ENCODE peak calls at places on chromosomes 3 and 15, in ten cellular contexts. M is kidney; Y is coronary artery; C is tibial artery; P is naive thymus-derived CD4-positive, alpha-beta T cell; H is Karpas-422; Z is tibial nerve; T is uterus; V is substantia nigra; K is iPS DF 6.9. N is an unnamed sample.
A peak's percentile ranks its signal among the peaks of the same experiment; 100 is the strongest.

GRCh38 chr15:56725386-56725785 is 7.9 kb downstream of the ZNF280D start:
- DNase-seq in M (no peak), Y (no peak), C (no peak), P (no peak), H (peak; percentile 59), Z (no peak), T (no peak), V (no peak), K (no peak), N (no peak)

GRCh38 chr3:101414121-101414520 is 93.7 kb upstream of the IMPG2 start:
- DNase-seq in M (no peak), Y (no peak), C (no peak), P (no peak), H (no peak), Z (no peak), T (no peak), V (no peak), K (no peak), N (no peak)

GRCh38 chr15:51846463-51847230 is 17.2 kb downstream of the TMOD3 start:
- DNase-seq in M (no peak), Y (no peak), C (no peak), P (no peak), H (no peak), Z (no peak), T (no peak), V (no peak), K (no peak), N (no peak)

GRCh38 chr3:197711973-197712707 is 24.6 kb downstream of the RUBCN start:
- DNase-seq in M (peak; percentile 93), Y (peak; percentile 91), C (peak; percentile 91), P (peak; percentile 73), H (peak; percentile 98), Z (peak; percentile 89), T (peak; percentile 87), V (peak; percentile 78), K (peak; percentile 18), N (peak; percentile 48)

GRCh38 chr3:27494784-27495183 is 10.6 kb upstream of the SLC4A7 start:
- DNase-seq in M (no peak), Y (no peak), C (no peak), P (no peak), H (peak; percentile 6), Z (no peak), T (no peak), V (no peak), K (no peak), N (no peak)

GRCh38 chr15:65796610-65797012 is 4.5 kb upstream of the DENND4A start:
- DNase-seq in M (no peak), Y (no peak), C (no peak), P (no peak), H (no peak), Z (no peak), T (no peak), V (no peak), K (no peak), N (no peak)

GRCh38 chr3:39056151-39056550 is 4.3 kb downstream of the WDR48 start:
- DNase-seq in M (no peak), Y (no peak), C (no peak), P (no peak), H (no peak), Z (no peak), T (no peak), V (no peak), K (no peak), N (no peak)

GRCh38 chr15:31934821-31935220 is 95.5 kb upstream of the CHRNA7 start:
- DNase-seq in M (no peak), Y (no peak), C (no peak), P (no peak), H (no peak), Z (no peak), T (no peak), V (no peak), K (no peak), N (no peak)

GRCh38 chr3:128207953-128208352 is 54.7 kb downstream of the EEFSEC start:
- DNase-seq in M (no peak), Y (no peak), C (no peak), P (no peak), H (no peak), Z (no peak), T (no peak), V (no peak), K (no peak), N (no peak)

GRCh38 chr3:128198313-128198712 is 45.0 kb downstream of the EEFSEC start:
- DNase-seq in M (no peak), Y (no peak), C (peak; percentile 33), P (no peak), H (no peak), Z (no peak), T (no peak), V (no peak), K (no peak), N (no peak)

GRCh38 chr3:128201158-128201755 is 48.0 kb downstream of the EEFSEC start:
- DNase-seq in M (no peak), Y (no peak), C (no peak), P (no peak), H (no peak), Z (no peak), T (no peak), V (no peak), K (no peak), N (no peak)

GRCh38 chr3:128205616-128206015 is 52.3 kb downstream of the EEFSEC start:
- DNase-seq in M (no peak), Y (no peak), C (no peak), P (no peak), H (no peak), Z (no peak), T (no peak), V (no peak), K (no peak), N (no peak)

DNA sequence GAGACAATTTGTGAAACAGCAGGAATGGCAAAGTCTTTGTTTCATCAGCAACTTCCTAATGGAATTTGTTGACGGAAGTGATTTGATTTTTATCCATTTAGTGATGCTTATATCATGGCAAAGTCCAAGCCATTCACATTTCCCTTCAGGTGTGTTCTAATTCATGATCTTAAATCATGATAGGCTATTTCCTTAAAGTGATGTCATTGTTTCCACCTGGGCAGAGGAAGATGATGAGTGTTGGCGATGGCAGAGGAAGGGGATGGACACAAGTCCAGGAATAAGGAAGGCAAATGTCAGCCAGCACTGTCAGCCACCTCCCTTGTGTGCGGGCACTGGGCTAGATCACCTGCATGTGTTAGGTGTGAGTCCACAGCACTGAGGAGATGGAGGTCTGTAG is 49.9 kb downstream of the EEFSEC start:
- DNase-seq in M (no peak), Y (no peak), C (no peak), P (no peak), H (no peak), Z (no peak), T (no peak), V (no peak), K (no peak), N (no peak)
- H3K27ac ChIP-seq in M (no peak overlapping the region), Y (no peak overlapping the region), C (no peak overlapping the region), P (no peak overlapping the region), H (no peak overlapping the region), Z (no peak overlapping the region), T (no peak overlapping the region), V (no peak overlapping the region), K (no peak overlapping the region), N (no peak overlapping the region)

GRCh38 chr15:39621961-39622360 is 41.1 kb downstream of the THBS1 start:
- DNase-seq in M (no peak), Y (no peak), C (no peak), P (no peak), H (no peak), Z (no peak), T (no peak), V (no peak), K (no peak), N (no peak)

GRCh38 chr15:39624806-39625205 is 43.9 kb downstream of the THBS1 start:
- DNase-seq in M (peak; percentile 70), Y (no peak), C (peak; percentile 82), P (peak; percentile 63), H (no peak), Z (peak; percentile 46), T (peak; percentile 27), V (no peak), K (no peak), N (no peak)

GRCh38 chr15:39622660-39623549 is 42.0 kb downstream of the THBS1 start:
- DNase-seq in M (no peak), Y (no peak), C (no peak), P (no peak), H (no peak), Z (no peak), T (no peak), V (no peak), K (no peak), N (no peak)

GRCh38 chr15:39625451-39625850 is 44.6 kb downstream of the THBS1 start:
- DNase-seq in M (no peak), Y (no peak), C (no peak), P (no peak), H (no peak), Z (no peak), T (no peak), V (no peak), K (no peak), N (no peak)

DNA sequence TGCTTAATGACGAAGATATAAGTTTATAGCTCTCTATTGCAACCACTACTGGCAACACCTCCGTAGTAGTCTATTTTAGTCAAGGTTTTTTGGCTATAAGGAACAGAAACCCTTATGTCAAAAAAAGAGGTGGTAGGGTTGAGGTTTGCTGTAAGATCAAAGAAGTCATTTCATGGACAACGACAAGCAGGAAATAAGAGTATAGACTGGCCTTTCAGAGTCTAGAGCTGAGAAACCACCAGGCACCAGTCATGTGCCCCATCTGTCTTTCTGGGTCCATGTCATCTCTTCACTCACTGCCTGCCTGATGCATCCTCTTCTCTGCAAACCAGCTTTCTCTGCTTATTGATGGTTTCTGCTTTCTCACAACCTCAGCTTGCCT is 42.7 kb downstream of the THBS1 start:
- DNase-seq in M (no peak), Y (no peak), C (no peak), P (peak; percentile 39), H (no peak), Z (no peak), T (no peak), V (no peak), K (no peak), N (no peak)
- H3K27ac ChIP-seq in M (no peak overlapping the region), Y (no peak overlapping the region), C (no peak overlapping the region), P (no peak overlapping the region), H (no peak overlapping the region), Z (no peak overlapping the region), T (peak overlapping the region; percentile 76), V (no peak overlapping the region), K (no peak overlapping the region), N (no peak overlapping the region)

GRCh38 chr3:124881976-124882697 is 5.0 kb downstream of the ITGB5 start:
- DNase-seq in M (no peak), Y (no peak), C (no peak), P (no peak), H (no peak), Z (no peak), T (no peak), V (no peak), K (no peak), N (no peak)

GRCh38 chr3:124878561-124879394 is 8.4 kb downstream of the ITGB5 start:
- DNase-seq in M (no peak), Y (peak; percentile 85), C (peak; percentile 74), P (no peak), H (no peak), Z (peak; percentile 48), T (peak; percentile 41), V (no peak), K (no peak), N (no peak)

GRCh38 chr3:124873241-124873640 is 13.9 kb downstream of the ITGB5 start:
- DNase-seq in M (no peak), Y (no peak), C (no peak), P (no peak), H (no peak), Z (no peak), T (no peak), V (no peak), K (no peak), N (no peak)

GRCh38 chr3:124879395-124879723 is 7.8 kb downstream of the ITGB5 start:
- DNase-seq in M (no peak), Y (no peak), C (no peak), P (no peak), H (no peak), Z (no peak), T (no peak), V (no peak), K (no peak), N (no peak)

GRCh38 chr3:124877617-124878016 is 9.5 kb downstream of the ITGB5 start:
- DNase-seq in M (no peak), Y (no peak), C (no peak), P (no peak), H (no peak), Z (no peak), T (no peak), V (no peak), K (no peak), N (no peak)
- H3K27ac ChIP-seq in M (no peak overlapping the region), Y (peak overlapping the region; percentile 76), C (peak overlapping the region; percentile 98), P (no peak overlapping the region), H (no peak overlapping the region), Z (no peak overlapping the region), T (peak overlapping the region; percentile 83), V (no peak overlapping the region), K (no peak overlapping the region), N (peak overlapping the region; percentile 69)

GRCh38 chr3:133963657-133964396 is 65.9 kb downstream of the SLCO2A1 start:
- DNase-seq in M (no peak), Y (no peak), C (no peak), P (no peak), H (no peak), Z (no peak), T (no peak), V (no peak), K (no peak), N (no peak)

GRCh38 chr3:133966954-133967353 is 62.8 kb downstream of the SLCO2A1 start:
- DNase-seq in M (no peak), Y (no peak), C (no peak), P (no peak), H (no peak), Z (no peak), T (no peak), V (no peak), K (no peak), N (no peak)

GRCh38 chr3:133965906-133966305 is 63.8 kb downstream of the SLCO2A1 start:
- DNase-seq in M (no peak), Y (no peak), C (peak; percentile 17), P (no peak), H (no peak), Z (no peak), T (no peak), V (no peak), K (no peak), N (no peak)

GRCh38 chr3:133964547-133964946 is 65.2 kb downstream of the SLCO2A1 start:
- DNase-seq in M (no peak), Y (no peak), C (no peak), P (no peak), H (peak; percentile 45), Z (no peak), T (no peak), V (no peak), K (peak; percentile 9), N (no peak)

DNA sequence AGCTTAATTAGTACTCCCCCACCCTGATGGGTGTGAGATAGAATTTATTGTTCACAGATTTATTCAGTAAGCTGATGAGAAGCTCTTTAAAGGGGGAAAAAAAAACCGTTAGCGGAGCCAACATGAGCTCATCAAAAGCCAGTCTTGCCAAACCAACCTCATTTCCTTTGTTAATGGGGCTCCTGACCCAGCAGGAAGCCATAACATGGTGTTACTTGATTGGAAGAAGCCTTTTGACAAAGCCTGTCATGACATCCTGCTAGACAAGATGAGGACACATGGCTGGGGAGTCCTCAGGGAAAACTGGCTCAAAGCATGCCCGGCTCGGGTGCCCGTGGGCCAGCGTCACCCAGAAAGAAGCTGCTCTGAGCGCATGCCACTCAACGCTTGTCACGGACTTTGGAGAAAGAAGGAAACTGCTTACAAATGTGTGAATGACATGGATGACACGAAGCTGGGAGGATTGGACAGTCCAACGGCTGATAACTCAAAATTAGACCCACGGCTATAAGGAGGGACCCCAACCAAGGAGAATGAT is 64.6 kb downstream of the SLCO2A1 start:
- DNase-seq in M (no peak), Y (no peak), C (peak; percentile 11), P (no peak), H (no peak), Z (no peak), T (no peak), V (no peak), K (no peak), N (no peak)
- H3K27ac ChIP-seq in M (no peak overlapping the region), Y (no peak overlapping the region), C (no peak overlapping the region), P (no peak overlapping the region), H (no peak overlapping the region), Z (no peak overlapping the region), T (no peak overlapping the region), V (no peak overlapping the region), K (no peak overlapping the region), N (peak overlapping the region; percentile 21)

N was measured in esophagus squamous epithelium.